ENCODE peak calls at places on chromosomes 4 and X, in nine cellular contexts. V is heart left ventricle, O is sigmoid colon, H is upper lobe of left lung, T is body of pancreas, X is ovary, Y is HepG2, D is IMR-90, K is suprapubic skin. M is an unnamed sample.
A peak's percentile ranks its signal among the peaks of the same experiment; 100 is the strongest.

GRCh38 chrX:42515939-42516338 is 262.0 kb downstream of the PPP1R2C start:
- DNase-seq in V (no peak), O (no peak), H (no peak), T (no peak), X (no peak), Y (no peak), D (no peak), K (no peak), M (no peak)

GRCh38 chr4:1294424-1294823 is 4.7 kb downstream of the MAEA start:
- DNase-seq in V (no peak), O (peak; percentile 32), H (peak; percentile 12), T (no peak), X (no peak), Y (no peak), D (no peak), K (no peak), M (no peak)

GRCh38 chrX:63713510-63713909 is 71.5 kb downstream of the ARHGEF9 start:
- DNase-seq in V (peak; percentile 30), O (no peak), H (peak; percentile 53), T (no peak), X (no peak), Y (no peak), D (peak; percentile 9), K (no peak), M (no peak)

GRCh38 chrX:129719931-129720520 is 18.8 kb upstream of the XPNPEP2 start:
- DNase-seq in V (no peak), O (no peak), H (no peak), T (no peak), X (no peak), Y (no peak), D (no peak), K (no peak), M (no peak)

GRCh38 chr4:15234101-15234500 is 193.7 kb upstream of the C1QTNF7 start:
- DNase-seq in V (no peak), O (no peak), H (no peak), T (no peak), X (no peak), Y (no peak), D (peak; percentile 93), K (no peak), M (no peak)

GRCh38 chr4:30536231-30536630 is 183.9 kb upstream of the PCDH7 start:
- DNase-seq in V (no peak), O (no peak), H (no peak), T (no peak), X (no peak), Y (no peak), D (peak; percentile 0), K (no peak), M (no peak)

GRCh38 chr4:39324897-39325613 is 41.1 kb downstream of the RFC1 start:
- DNase-seq in V (no peak), O (no peak), H (no peak), T (no peak), X (no peak), Y (peak; percentile 68), D (no peak), K (no peak), M (no peak)

GRCh38 chrX:148380614-148381561 is 119.5 kb upstream of the AFF2 start:
- DNase-seq in V (no peak), O (no peak), H (no peak), T (no peak), X (no peak), Y (no peak), D (no peak), K (no peak), M (no peak)

GRCh38 chrX:57313583-57314215 is 27.2 kb downstream of the FAAH2 start:
- DNase-seq in V (no peak), O (no peak), H (no peak), T (no peak), X (no peak), Y (no peak), D (no peak), K (no peak), M (no peak)

GRCh38 chrX:139708067-139708466 is at the start of gene MCF2:
- DNase-seq in V (no peak), O (no peak), H (no peak), T (no peak), X (no peak), Y (no peak), D (no peak), K (no peak), M (no peak)

GRCh38 chr4:17030543-17030942 is 132.1 kb upstream of the LDB2 start:
- DNase-seq in V (no peak), O (no peak), H (no peak), T (no peak), X (no peak), Y (no peak), D (peak; percentile 96), K (no peak), M (no peak)

GRCh38 chr4:133146574-133147198 is 2.4 kb upstream of the PCDH10 start:
- DNase-seq in V (no peak), O (peak; percentile 62), H (no peak), T (no peak), X (no peak), Y (peak; percentile 15), D (peak; percentile 40), K (peak; percentile 66), M (no peak)

DNA sequence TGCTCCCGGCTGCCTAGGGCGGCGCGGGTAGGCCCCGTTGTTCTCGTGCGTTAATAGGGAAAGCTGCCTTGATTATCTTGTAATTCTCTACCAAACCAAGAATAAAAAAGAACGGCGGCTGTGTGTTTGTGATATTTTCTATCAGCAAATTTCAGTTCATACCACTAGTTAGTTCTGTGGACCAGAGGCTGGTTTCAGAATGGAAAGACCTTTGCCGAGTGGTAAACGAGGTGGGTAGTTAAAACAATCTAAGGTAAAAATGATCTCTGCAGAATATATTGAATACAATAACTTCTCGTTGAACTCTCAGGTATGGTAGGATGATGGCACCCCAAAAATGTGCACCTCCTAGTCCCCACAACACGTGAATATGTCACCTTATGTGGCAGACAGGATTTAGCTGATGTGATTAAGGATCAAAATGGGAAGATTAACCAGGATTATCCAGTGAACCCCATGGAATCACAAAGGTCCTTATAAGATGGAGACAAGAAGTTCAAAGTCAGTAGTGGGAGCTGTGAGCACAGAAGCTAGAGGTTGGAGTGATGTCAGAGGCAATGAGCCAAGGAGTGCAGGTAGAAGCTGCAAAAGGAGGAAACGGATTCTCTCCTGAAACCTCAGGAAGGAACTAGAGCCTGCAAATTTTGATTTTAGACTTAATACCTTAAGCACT is 574 bp upstream of the CFAP97 start:
- DNase-seq in V (no peak), O (no peak), H (peak; percentile 40), T (no peak), X (no peak), Y (no peak), D (peak; percentile 21), K (no peak), M (no peak)
- H3K27ac ChIP-seq in V (peak overlapping the region; percentile 97), O (peak overlapping the region; percentile 94), H (peak overlapping the region; percentile 92), T (peak overlapping the region; percentile 97), X (peak overlapping the region; percentile 94), Y (peak overlapping the region; percentile 96), D (no peak overlapping the region), K (peak overlapping the region; percentile 97), M (peak overlapping the region; percentile 98)

GRCh38 chrX:48715066-48715465 is 18.5 kb downstream of the SUV39H1 start:
- DNase-seq in V (no peak), O (no peak), H (no peak), T (no peak), X (no peak), Y (no peak), D (peak; percentile 58), K (no peak), M (no peak)

GRCh38 chrX:48713847-48714246 is 17.3 kb downstream of the SUV39H1 start:
- DNase-seq in V (no peak), O (no peak), H (no peak), T (no peak), X (no peak), Y (no peak), D (no peak), K (no peak), M (no peak)

GRCh38 chrX:48715876-48716502 is 19.5 kb downstream of the SUV39H1 start:
- DNase-seq in V (no peak), O (no peak), H (no peak), T (no peak), X (no peak), Y (no peak), D (peak; percentile 4), K (no peak), M (no peak)

GRCh38 chrX:48711929-48712505 is 15.5 kb downstream of the SUV39H1 start:
- DNase-seq in V (no peak), O (no peak), H (no peak), T (no peak), X (no peak), Y (peak; percentile 61), D (no peak), K (no peak), M (no peak)

DNA sequence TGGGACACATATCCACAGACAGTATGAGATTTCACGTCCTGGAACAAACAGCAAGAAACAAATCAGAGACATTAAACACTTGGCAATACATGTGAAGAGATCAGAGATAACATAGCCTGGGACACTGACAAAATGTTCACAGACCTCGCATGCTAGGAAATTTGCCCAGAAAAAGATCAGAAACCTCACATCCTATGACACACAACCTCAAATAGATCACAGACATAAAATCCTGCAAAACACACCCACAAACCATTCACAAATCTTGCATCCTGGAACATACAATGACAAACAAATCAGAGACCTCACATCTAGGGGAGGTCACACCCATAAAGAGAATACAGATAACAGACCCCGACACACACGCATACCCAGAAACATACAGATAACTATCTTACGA is 18.0 kb downstream of the SUV39H1 start:
- DNase-seq in V (no peak), O (no peak), H (no peak), T (no peak), X (no peak), Y (no peak), D (peak; percentile 17), K (no peak), M (no peak)
- H3K4me1 ChIP-seq in V (peaks cover 3% of the 10 kb centered on the region), O (no peaks in the 10 kb centered on the region), H (no peaks in the 10 kb centered on the region), T (no peaks in the 10 kb centered on the region), X (no peaks in the 10 kb centered on the region), Y (peaks cover 81% of the 10 kb centered on the region), D (peaks cover 2% of the 10 kb centered on the region), K (no peaks in the 10 kb centered on the region), M (no peaks in the 10 kb centered on the region)

GRCh38 chrX:136768469-136769084 is 12.2 kb downstream of the ARHGEF6 start:
- DNase-seq in V (peak; percentile 25), O (peak; percentile 73), H (peak; percentile 53), T (peak; percentile 35), X (peak; percentile 47), Y (no peak), D (peak; percentile 83), K (no peak), M (no peak)
- TF ChIP-seq POLR2A in V (no peak), O (no peak), H (no peak), T (no peak), X (no peak), Y (no peak), D (no peak), K (no peak), M (no peak)

DNA sequence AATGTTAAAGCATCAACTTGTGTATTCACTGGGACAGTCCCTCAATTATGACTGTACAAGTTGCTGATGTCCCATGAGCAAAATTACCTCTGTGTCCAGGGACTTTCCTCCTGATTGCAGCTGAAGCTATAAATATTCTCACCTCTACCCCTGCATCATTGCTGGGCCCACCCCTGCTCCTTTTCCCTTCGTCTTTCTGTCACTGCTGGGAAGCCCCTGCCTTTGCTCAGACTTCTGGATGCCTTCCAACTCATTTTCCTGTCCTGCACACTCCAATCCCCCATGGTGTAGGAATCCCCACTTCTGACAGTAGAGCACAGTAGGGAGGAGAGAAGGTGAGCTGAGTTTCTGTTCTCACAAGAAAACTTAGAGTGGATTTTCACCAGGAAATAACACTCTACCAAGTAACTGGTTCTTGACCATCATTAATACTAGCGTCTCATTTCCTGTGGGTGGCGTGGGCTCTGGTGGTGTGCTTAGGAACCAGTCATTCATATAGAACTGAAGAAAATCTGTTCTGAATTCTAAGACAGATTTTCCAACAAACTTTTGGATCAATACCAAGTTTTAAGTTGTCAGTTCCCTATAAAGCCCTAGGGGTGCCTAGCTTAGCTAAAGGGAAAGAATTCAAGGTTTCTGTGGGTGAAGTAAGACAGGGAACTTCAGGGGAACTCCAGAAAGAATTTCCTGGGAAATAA is 136.2 kb upstream of the MED14 start:
- DNase-seq in V (no peak), O (no peak), H (no peak), T (no peak), X (no peak), Y (no peak), D (peak; percentile 37), K (no peak), M (no peak)
- H3K27ac ChIP-seq in V (no peak overlapping the region), O (peak overlapping the region; percentile 34), H (no peak overlapping the region), T (peak overlapping the region; percentile 24), X (no peak overlapping the region), Y (no peak overlapping the region), D (no peak overlapping the region), K (no peak overlapping the region), M (no peak overlapping the region)